ENCODE peak calls at places on chromosome 7, in four cellular contexts. P is breast epithelium, J is body of pancreas, H is upper lobe of right lung. B is an unnamed sample.

GRCh38 chr7:116231543-116232401 is 21.4 kb downstream of the TES start:
- DNase-seq in H (no peak), J (no peak), P (no peak), B (no peak)

GRCh38 chr7:87391020-87391701 is 45.7 kb downstream of the CROT start:
- DNase-seq in H (no peak), J (no peak), P (no peak), B (no peak)

GRCh38 chr7:140653319-140654108 is 12.9 kb upstream of the DENND2A start:
- DNase-seq in H (peak), P (peak), J (peak), B (peak)

GRCh38 chr7:33643497-33643896 is 261.8 kb upstream of the BMPER start:
- DNase-seq in H (no peak), J (no peak), P (no peak), B (no peak)

GRCh38 chr7:2728309-2729042 is 40.5 kb downstream of the AMZ1 start:
- DNase-seq in P (no peak), H (peak), J (no peak), B (no peak)

GRCh38 chr7:137572071-137572784 is 228.7 kb upstream of the PTN start:
- DNase-seq in H (no peak), J (no peak), P (no peak), B (no peak)

GRCh38 chr7:82599910-82600309 is 156.3 kb upstream of the CACNA2D1 start:
- DNase-seq in H (no peak), P (no peak), J (no peak), B (no peak)

GRCh38 chr7:5773661-5774086 is 7.8 kb downstream of the RNF216 start:
- DNase-seq in J (no peak), H (no peak), P (no peak), B (no peak)

GRCh38 chr7:83546586-83546985 is 102.4 kb downstream of the SEMA3E start:
- DNase-seq in H (no peak), J (no peak), P (no peak), B (no peak)

GRCh38 chr7:75938921-75939320 is 24.0 kb downstream of the POR start:
- DNase-seq in H (no peak), P (no peak), J (no peak), B (no peak)

GRCh38 chr7:35762781-35763180 is 38.1 kb upstream of the SEPTIN7 start:
- DNase-seq in H (no peak), P (no peak), J (no peak), B (no peak)

GRCh38 chr7:30351724-30352123 is 67.3 kb downstream of the ZNRF2 start:
- DNase-seq in J (no peak), H (no peak), P (no peak), B (no peak)

GRCh38 chr7:2981103-2981480 is 62.6 kb downstream of the CARD11 start:
- DNase-seq in P (no peak), H (no peak), J (no peak), B (no peak)

GRCh38 chr7:4684826-4685225 is 2.7 kb downstream of the FOXK1 start:
- DNase-seq in P (no peak), J (no peak), H (no peak), B (no peak)

GRCh38 chr7:95725170-95725569 is 47.2 kb upstream of the DYNC1I1 start:
- DNase-seq in J (no peak), H (no peak), P (no peak), B (no peak)

GRCh38 chr7:54811925-54812264 is 52.9 kb upstream of the SEC61G start:
- DNase-seq in J (peak), P (no peak), H (no peak), B (no peak)

GRCh38 chr7:68070992-68071391 is 1074.4 kb downstream of the TYW1 start:
- DNase-seq in H (no peak), J (no peak), P (no peak), B (no peak)

GRCh38 chr7:1812693-1813393 is 142.8 kb downstream of the ELFN1 start:
- DNase-seq in H (peak), J (no peak), P (no peak), B (no peak)

GRCh38 chr7:39757604-39758003 is 134.2 kb downstream of the RALA start:
- DNase-seq in J (no peak), H (no peak), P (no peak), B (no peak)

GRCh38 chr7:157905740-157906461 is 569.1 kb downstream of the DNAJB6 start:
- DNase-seq in P (peak), J (no peak), H (no peak), B (peak)

GRCh38 chr7:15723840-15724239 is 37.4 kb upstream of the MEOX2 start:
- DNase-seq in P (no peak), H (no peak), J (no peak), B (peak)

GRCh38 chr7:135075716-135076115 is 72.2 kb upstream of the TMEM140 start:
- DNase-seq in J (no peak), P (no peak), H (no peak), B (no peak)

GRCh38 chr7:21967500-21968099 is 21.9 kb upstream of the CDCA7L start:
- DNase-seq in H (no peak), J (no peak), P (no peak), B (no peak)

GRCh38 chr7:18206331-18206730 is 178.7 kb upstream of the PRPS1L1 start:
- DNase-seq in J (no peak), P (no peak), H (no peak), B (no peak)

GRCh38 chr7:116809636-116810266 is 52.6 kb upstream of the CAPZA2 start:
- DNase-seq in J (peak), H (no peak), P (no peak), B (peak)

GRCh38 chr7:93949468-93949867 is 27.9 kb downstream of the GNG11 start:
- DNase-seq in P (no peak), H (no peak), J (no peak), B (no peak)

GRCh38 chr7:152594801-152595200 is 81.1 kb downstream of the XRCC2 start:
- DNase-seq in J (no peak), P (no peak), H (no peak), B (no peak)

GRCh38 chr7:27115161-27116018 is 12.9 kb upstream of the HOXA2 start:
- DNase-seq in P (no peak), H (no peak), J (no peak), B (no peak)

GRCh38 chr7:142300689-142301088 is 42.8 kb upstream of the PRSS58 start:
- DNase-seq in H (no peak), J (no peak), P (no peak), B (peak)

GRCh38 chr7:110522751-110523200 is 568.2 kb upstream of the LRRN3 start:
- DNase-seq in J (peak), P (no peak), H (no peak), B (no peak)

GRCh38 chr7:47375590-47375989 is 206.3 kb downstream of the TNS3 start:
- DNase-seq in P (no peak), H (no peak), J (no peak), B (no peak)

B was measured in testis.